ENCODE peak calls at places on chromosomes 7 and 10, in seven cellular contexts. T is mesendoderm, Q is H9, G is IMR-90, H is mesenchymal stem cell, B is H1, N is trophoblast cell. K is an unnamed sample.

GRCh38 chr7:46179211-46179610 is 258.1 kb upstream of the IGFBP3 start:
- DNase-seq in N (no peak), G (no peak), T (no peak), H (peak), Q (no peak), B (no peak), K (no peak)

GRCh38 chr7:152931583-152931982 is 172.0 kb downstream of the ACTR3B start:
- DNase-seq in B (no peak), H (no peak), N (no peak), Q (no peak), G (no peak), T (no peak), K (no peak)

GRCh38 chr7:30164567-30164966 is 29.8 kb downstream of the MTURN start:
- DNase-seq in N (peak), G (peak), T (peak), B (no peak), H (peak), Q (no peak), K (no peak)

GRCh38 chr10:6148908-6149307 is 53.8 kb upstream of the PFKFB3 start:
- DNase-seq in H (no peak), T (peak), G (no peak), N (no peak), Q (no peak), B (no peak), K (no peak)

GRCh38 chr10:119020627-119020946 is 8.9 kb upstream of the NANOS1 start:
- DNase-seq in B (no peak), H (no peak), G (peak), N (no peak), T (no peak), Q (no peak), K (no peak)

GRCh38 chr10:121598261-121599249 is at the start of gene FGFR2:
- DNase-seq in G (no peak), N (peak), H (peak), B (peak), T (peak), Q (peak), K (peak)

GRCh38 chr7:1713502-1714484 is 43.7 kb downstream of the ELFN1 start:
- DNase-seq in T (peak), Q (peak), G (no peak), B (no peak), N (no peak), H (no peak), K (no peak)

GRCh38 chr10:68435803-68436202 is 28.7 kb upstream of the RUFY2 start:
- DNase-seq in H (no peak), B (no peak), G (no peak), Q (no peak), T (no peak), N (no peak), K (no peak)

GRCh38 chr7:72919256-72919775 is 5.6 kb upstream of the POM121 start:
- DNase-seq in H (no peak), Q (no peak), G (no peak), T (no peak), N (peak), B (no peak), K (no peak)

GRCh38 chr10:86254526-86255174 is 111.9 kb downstream of the GRID1 start:
- DNase-seq in N (no peak), B (peak), H (no peak), G (no peak), Q (peak), T (peak), K (no peak)

GRCh38 chr7:95011156-95011928 is 103.9 kb downstream of the PPP1R9A start:
- DNase-seq in H (peak), B (no peak), T (no peak), Q (no peak), N (peak), G (peak), K (no peak)

GRCh38 chr7:154759989-154760388 is 242.9 kb downstream of the PAXIP1 start:
- DNase-seq in G (no peak), N (no peak), T (no peak), Q (no peak), B (no peak), H (no peak), K (no peak)

GRCh38 chr10:100509241-100509640 is 10.4 kb downstream of the SEC31B start:
- DNase-seq in H (no peak), B (no peak), G (no peak), N (no peak), T (no peak), Q (no peak), K (no peak)

GRCh38 chr7:27697861-27698430 is 35.3 kb upstream of the HIBADH start:
- DNase-seq in N (peak), B (no peak), G (peak), T (no peak), H (peak), Q (no peak), K (no peak)

GRCh38 chr10:99368646-99369045 is 39.5 kb downstream of the CNNM1 start:
- DNase-seq in Q (no peak), N (peak), T (peak), H (peak), B (no peak), G (peak), K (no peak)

GRCh38 chr10:90604636-90605035 is 253.2 kb downstream of the HTR7 start:
- DNase-seq in G (no peak), B (no peak), T (no peak), H (peak), N (no peak), Q (no peak), K (no peak)

GRCh38 chr7:33237034-33237433 is 107.7 kb downstream of the BBS9 start:
- DNase-seq in N (no peak), H (no peak), T (no peak), B (no peak), G (peak), Q (no peak), K (no peak)

GRCh38 chr7:34454381-34454780 is 203.6 kb upstream of the NPSR1 start:
- DNase-seq in B (no peak), T (peak), H (no peak), Q (no peak), N (no peak), G (no peak), K (no peak)

GRCh38 chr10:26621889-26622681 is 75.4 kb upstream of the PDSS1 start:
- DNase-seq in H (no peak), Q (peak), N (peak), T (peak), B (peak), G (peak), K (peak)

GRCh38 chr7:45594780-45595535 is 20.8 kb downstream of the ADCY1 start:
- DNase-seq in Q (peak), G (no peak), B (peak), H (no peak), N (no peak), T (no peak), K (no peak)

GRCh38 chr10:66642217-66642616 is 283.6 kb upstream of the LRRTM3 start:
- DNase-seq in Q (no peak), T (no peak), B (no peak), N (no peak), H (no peak), G (no peak), K (no peak)

GRCh38 chr10:111093741-111094380 is 17.0 kb downstream of the ADRA2A start:
- DNase-seq in H (peak), G (peak), T (no peak), Q (no peak), B (no peak), N (no peak), K (no peak)

GRCh38 chr7:77217474-77218185 is 18.0 kb upstream of the FGL2 start:
- DNase-seq in G (peak), N (no peak), T (no peak), Q (no peak), B (no peak), H (no peak), K (no peak)

GRCh38 chr10:89296227-89296648 is 5.6 kb upstream of the IFIT2 start:
- DNase-seq in G (peak), T (no peak), B (no peak), H (peak), N (peak), Q (no peak), K (no peak)

GRCh38 chr7:137882806-137883205 is 36.0 kb upstream of the DGKI start:
- DNase-seq in N (no peak), G (peak), T (no peak), Q (no peak), B (no peak), H (peak), K (no peak)

GRCh38 chr7:127717502-127718125 is 65.6 kb downstream of the SND1 start:
- DNase-seq in N (no peak), H (no peak), Q (no peak), B (no peak), G (peak), T (no peak), K (no peak)

GRCh38 chr7:55133630-55134392 is 115.0 kb downstream of the EGFR start:
- DNase-seq in Q (no peak), N (peak), B (no peak), G (peak), T (no peak), H (peak), K (no peak)
- H2AK5ac ChIP-seq in Q (no peak), N (peak), B (no peak), G (peak), T (no peak), H (peak), K (peak)

DNA sequence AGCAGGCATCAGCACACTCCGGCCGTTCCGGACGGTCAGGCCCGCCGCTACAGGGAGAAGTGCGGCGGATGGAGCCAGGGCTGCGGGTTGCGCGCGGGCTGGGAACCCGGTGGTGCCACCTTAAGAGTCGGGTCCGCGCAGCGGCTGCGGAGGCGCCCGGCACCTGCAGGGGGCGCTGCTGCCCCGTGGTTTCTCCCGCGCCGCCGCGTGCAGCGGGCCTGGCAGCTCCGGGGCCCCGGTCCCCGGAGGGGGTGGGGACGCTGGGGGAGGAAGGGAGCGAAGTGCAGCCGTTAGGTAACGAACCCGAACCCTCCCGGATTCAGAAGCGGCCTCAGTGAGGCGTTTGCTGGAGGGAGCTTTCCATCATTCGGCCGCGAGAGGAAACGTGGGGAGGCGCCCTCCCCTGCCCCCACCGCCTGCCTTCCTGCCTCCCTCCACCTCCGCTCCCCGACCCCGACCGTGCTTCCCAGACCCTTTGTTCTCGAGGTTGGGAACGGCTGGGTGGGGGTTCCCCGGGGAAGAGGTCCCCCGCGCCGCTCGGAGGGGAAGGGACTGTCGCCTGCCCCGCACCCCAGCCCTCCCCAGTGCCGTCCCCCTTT is 29.7 kb downstream of the SKIDA1 start:
- DNase-seq in Q (peak), B (peak), N (peak), G (peak), T (peak), H (peak), K (peak)
- H2BK5ac ChIP-seq in Q (peak), B (peak), N (peak), G (peak), T (peak), H (peak), K (peak)

GRCh38 chr7:129264534-129264933 is 39.7 kb downstream of the AHCYL2 start:
- DNase-seq in B (no peak), Q (no peak), T (no peak), H (no peak), G (no peak), N (no peak), K (no peak)

GRCh38 chr7:129265328-129265727 is 40.5 kb downstream of the AHCYL2 start:
- DNase-seq in N (no peak), B (no peak), Q (no peak), G (no peak), T (no peak), H (no peak), K (no peak)

GRCh38 chr7:129266181-129266580 is 41.4 kb downstream of the AHCYL2 start:
- DNase-seq in T (no peak), N (peak), B (no peak), H (no peak), G (no peak), Q (no peak), K (no peak)

GRCh38 chr7:129262333-129262732 is 37.5 kb downstream of the AHCYL2 start:
- DNase-seq in T (no peak), Q (no peak), H (peak), B (no peak), G (no peak), N (no peak), K (no peak)

DNA sequence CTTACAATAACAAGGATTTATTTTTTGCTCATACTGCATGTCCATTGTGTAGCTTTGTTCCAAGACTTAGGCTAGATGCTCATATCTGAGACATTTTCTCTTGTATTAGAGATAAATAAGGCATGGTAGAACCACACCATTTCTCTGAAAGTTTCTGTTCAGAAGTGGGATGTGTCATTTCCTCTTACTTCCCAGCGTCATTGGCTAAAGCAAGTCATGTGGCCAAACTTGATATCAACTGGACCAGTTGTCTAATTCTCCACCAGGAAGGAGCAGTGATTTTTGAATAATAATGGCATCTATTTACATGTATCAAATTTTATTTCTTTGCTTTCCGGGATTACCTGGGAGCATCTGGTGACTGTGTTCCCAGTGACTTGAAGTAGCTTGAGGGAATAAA is 38.3 kb downstream of the AHCYL2 start:
- DNase-seq in B (no peak), G (no peak), H (no peak), Q (no peak), T (no peak), N (no peak), K (no peak)
- H2AK5ac ChIP-seq in B (no peak), G (no peak), H (no peak), Q (no peak), T (no peak), N (no peak), K (no peak)

DNA sequence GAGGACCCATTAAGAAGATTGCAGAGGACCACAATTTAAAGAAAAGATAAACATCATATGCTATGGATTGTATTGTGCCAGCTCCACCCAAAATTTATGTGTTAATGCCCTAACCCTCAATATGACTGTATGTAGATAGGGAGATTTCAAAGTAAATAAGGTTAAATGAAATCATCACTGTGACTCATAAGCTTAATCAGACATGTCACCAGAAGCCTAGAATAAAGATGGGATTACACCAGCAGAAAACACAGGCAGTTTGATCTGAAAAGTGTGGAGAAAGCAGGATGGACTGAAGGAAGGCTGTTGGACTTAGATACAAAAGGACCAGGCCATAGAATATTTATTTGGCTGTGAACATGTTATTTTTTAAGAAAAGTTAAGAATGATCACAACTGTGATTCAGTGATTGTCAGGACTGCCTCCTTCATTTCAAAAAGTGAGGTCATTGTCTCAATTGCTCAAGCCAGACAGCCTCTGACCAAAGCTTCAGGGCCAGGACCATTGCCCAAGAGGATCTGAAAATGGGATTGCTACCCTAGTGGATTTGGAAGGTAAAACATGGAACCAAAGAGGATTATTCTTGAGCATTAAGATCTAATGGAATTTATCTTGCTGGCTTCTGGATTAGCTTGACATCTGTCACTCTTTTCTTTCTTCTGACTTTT is 270.8 kb upstream of the POM121L12 start:
- DNase-seq in N (peak), H (peak), G (no peak), T (no peak), B (no peak), Q (no peak), K (no peak)
- H2BK5ac ChIP-seq in N (no peak), H (no peak), G (no peak), T (no peak), B (no peak), Q (no peak), K (no peak)

GRCh38 chr10:76397210-76397881 is 965.9 kb downstream of the LRMDA start:
- DNase-seq in B (no peak), N (no peak), T (peak), G (no peak), Q (no peak), H (no peak), K (no peak)

GRCh38 chr10:76399216-76399615 is 967.8 kb downstream of the LRMDA start:
- DNase-seq in T (no peak), G (no peak), N (no peak), Q (no peak), B (no peak), H (no peak), K (no peak)

GRCh38 chr10:76403876-76404275 is 972.5 kb downstream of the LRMDA start:
- DNase-seq in N (peak), G (peak), T (no peak), Q (no peak), H (no peak), B (no peak), K (no peak)

GRCh38 chr10:76397957-76398665 is 966.7 kb downstream of the LRMDA start:
- DNase-seq in B (no peak), T (no peak), Q (no peak), H (no peak), G (no peak), N (no peak), K (no peak)

DNA sequence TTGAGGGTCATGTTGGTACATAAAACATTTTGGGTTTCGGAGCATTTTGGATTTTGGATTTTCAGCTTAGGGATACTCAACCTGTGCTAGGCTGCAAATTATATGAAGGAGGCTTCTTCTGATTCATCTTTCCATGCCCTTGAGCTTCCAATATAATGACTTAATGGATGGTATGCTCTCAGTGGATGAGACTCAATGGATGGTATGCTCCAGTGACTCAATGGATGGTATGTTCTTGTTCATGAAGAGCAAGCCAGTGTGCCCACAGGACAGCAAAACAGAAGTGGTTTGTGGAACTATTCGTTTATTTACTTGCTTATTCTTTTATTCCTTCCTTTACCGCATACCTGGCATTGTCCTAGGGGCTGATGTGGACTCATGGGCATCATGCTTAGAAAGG is 969.6 kb downstream of the LRMDA start:
- DNase-seq in B (no peak), N (peak), H (no peak), Q (no peak), T (no peak), G (no peak), K (no peak)
- H2AK5ac ChIP-seq in B (no peak), N (no peak), H (no peak), Q (no peak), T (no peak), G (no peak), K (no peak)

GRCh38 chr10:75233444-75234016 is 2.2 kb downstream of the COMTD1 start:
- DNase-seq in B (no peak), T (peak), G (no peak), H (no peak), N (peak), Q (no peak), K (no peak)

GRCh38 chr10:75236178-75236825 is 545 bp upstream of the COMTD1 start:
- DNase-seq in Q (no peak), H (no peak), G (no peak), N (no peak), B (no peak), T (no peak), K (no peak)

GRCh38 chr10:75235375-75236177 is at the start of gene COMTD1:
- DNase-seq in Q (peak), H (peak), N (peak), T (peak), G (peak), B (peak), K (peak)

GRCh38 chr10:75234683-75235374 is 928 bp downstream of the COMTD1 start:
- DNase-seq in Q (peak), G (no peak), H (no peak), T (peak), N (peak), B (peak), K (peak)

GRCh38 chr10:75234017-75234682 is 1.6 kb downstream of the COMTD1 start:
- DNase-seq in H (peak), G (peak), Q (peak), N (peak), T (peak), B (peak), K (peak)
- H2BK5ac ChIP-seq in H (no peak), G (peak), Q (no peak), N (peak), T (peak), B (peak), K (peak)

K was measured in neuronal stem cell.